ENCODE peak calls at places on chromosomes 5 and 9, in ten cellular contexts. C, X, P, U, K, S, I, J, G and H are unnamed samples.
A peak's percentile ranks its signal among the peaks of the same experiment; 100 is the strongest.

GRCh38 chr9:128899566-128900322 is 17.8 kb downstream of the LRRC8A start:
- DNase-seq in C (no peak), X (no peak), P (no peak), U (no peak), K (no peak), S (no peak), I (no peak), J (no peak), G (no peak), H (no peak)

GRCh38 chr9:16289639-16290038 is 580.8 kb downstream of the BNC2 start:
- DNase-seq in C (no peak), X (no peak), P (no peak), U (no peak), K (no peak), S (no peak), I (no peak), J (no peak), G (no peak), H (no peak)

GRCh38 chr5:136007271-136007670 is 21.5 kb upstream of the TGFBI start:
- DNase-seq in C (no peak), X (no peak), P (no peak), U (no peak), K (no peak), S (no peak), I (no peak), J (no peak), G (no peak), H (no peak)

GRCh38 chr5:142680605-142681259 is 5.2 kb downstream of the FGF1 start:
- DNase-seq in C (no peak), X (no peak), P (peak; percentile 38), U (no peak), K (no peak), S (no peak), I (peak; percentile 30), J (peak; percentile 46), G (no peak), H (peak; percentile 67)

GRCh38 chr5:115419794-115420585 is 123.5 kb upstream of the CCDC112 start:
- DNase-seq in C (no peak), X (no peak), P (peak; percentile 57), U (no peak), K (no peak), S (no peak), I (no peak), J (peak; percentile 68), G (no peak), H (no peak)

GRCh38 chr5:154989641-154990040 is 23.9 kb upstream of the KIF4B start:
- DNase-seq in C (no peak), X (no peak), P (no peak), U (no peak), K (no peak), S (no peak), I (no peak), J (no peak), G (no peak), H (no peak)

GRCh38 chr5:135565256-135565655 is 13.5 kb downstream of the CXCL14 start:
- DNase-seq in C (no peak), X (no peak), P (no peak), U (no peak), K (no peak), S (no peak), I (no peak), J (no peak), G (no peak), H (no peak)

GRCh38 chr5:93894471-93895354 is 153.3 kb upstream of the POU5F2 start:
- DNase-seq in C (no peak), X (no peak), P (peak; percentile 25), U (peak; percentile 78), K (no peak), S (no peak), I (peak; percentile 7), J (peak; percentile 51), G (peak; percentile 98), H (no peak)

GRCh38 chr5:16663848-16664247 is 47.1 kb upstream of the RETREG1 start:
- DNase-seq in C (no peak), X (no peak), P (no peak), U (no peak), K (no peak), S (no peak), I (no peak), J (no peak), G (no peak), H (no peak)

GRCh38 chr9:132487351-132487791 is 77.4 kb downstream of the CFAP77 start:
- DNase-seq in C (no peak), X (no peak), P (no peak), U (no peak), K (no peak), S (no peak), I (no peak), J (no peak), G (no peak), H (no peak)

GRCh38 chr9:29691758-29692407 is 2118.6 kb upstream of the C9orf72 start:
- DNase-seq in C (no peak), X (no peak), P (peak; percentile 34), U (peak; percentile 5), K (peak; percentile 19), S (no peak), I (peak; percentile 48), J (peak; percentile 44), G (peak; percentile 74), H (no peak)

GRCh38 chr5:158049459-158049858 is 190.5 kb upstream of the CLINT1 start:
- DNase-seq in C (no peak), X (no peak), P (no peak), U (no peak), K (no peak), S (no peak), I (no peak), J (no peak), G (no peak), H (no peak)

GRCh38 chr5:16918156-16918555 is 17.9 kb downstream of the MYO10 start:
- DNase-seq in C (no peak), X (no peak), P (no peak), U (no peak), K (no peak), S (no peak), I (no peak), J (no peak), G (no peak), H (no peak)

GRCh38 chr5:176132471-176133288 is 105.5 kb upstream of the SIMC1 start:
- DNase-seq in C (no peak), X (no peak), P (no peak), U (no peak), K (no peak), S (no peak), I (no peak), J (no peak), G (no peak), H (no peak)